ENCODE peak calls at places on chromosomes 1 and 21, in four cellular contexts. P is GM12878, M is K562, F is HCT116. A is an unnamed sample.

GRCh38 chr1:31748265-31748859 is 15.8 kb downstream of the ADGRB2 start:
- DNase-seq in P (no peak), M (no peak), F (no peak), A (no peak)

GRCh38 chr1:150009604-150010387 is 730 bp downstream of the OTUD7B start:
- DNase-seq in P (no peak), M (peak; percentile 73), F (no peak), A (peak; percentile 57)

GRCh38 chr1:193325771-193326170 is 139.4 kb upstream of the B3GALT2 start:
- DNase-seq in P (no peak), M (no peak), F (no peak), A (no peak)

GRCh38 chr1:31690921-31691320 is 12.9 kb downstream of the COL16A1 start:
- DNase-seq in P (no peak), M (no peak), F (no peak), A (no peak)

GRCh38 chr1:184686540-184686939 is 68.1 kb downstream of the EDEM3 start:
- DNase-seq in P (no peak), M (no peak), F (no peak), A (no peak)

GRCh38 chr1:115674011-115674410 is 32.2 kb downstream of the VANGL1 start:
- DNase-seq in P (no peak), M (no peak), F (no peak), A (no peak)

GRCh38 chr1:28354121-28354520 is 15.4 kb upstream of the PHACTR4 start:
- DNase-seq in P (no peak), M (no peak), F (no peak), A (no peak)

GRCh38 chr1:41056907-41057306 is 35.4 kb upstream of the SLFNL1 start:
- DNase-seq in P (no peak), M (no peak), F (no peak), A (no peak)

GRCh38 chr1:205451202-205451601 is 4.6 kb downstream of the BLACAT1 start:
- DNase-seq in P (no peak), M (no peak), F (no peak), A (no peak)

GRCh38 chr1:176517484-176517883 is 54.5 kb downstream of the PAPPA2 start:
- DNase-seq in P (peak; percentile 1), M (peak; percentile 5), F (no peak), A (no peak)

GRCh38 chr1:200129480-200129879 is 102.0 kb downstream of the NR5A2 start:
- DNase-seq in P (no peak), M (no peak), F (no peak), A (no peak)

GRCh38 chr1:98323906-98324358 is 337.6 kb upstream of the SNX7 start:
- DNase-seq in P (no peak), M (no peak), F (peak; percentile 87), A (no peak)

GRCh38 chr1:99887890-99888289 is 37.7 kb downstream of the AGL start:
- DNase-seq in P (no peak), M (no peak), F (no peak), A (no peak)

GRCh38 chr21:33789697-33790096 is 125.9 kb downstream of the ATP5PO start:
- DNase-seq in P (no peak), M (no peak), F (no peak), A (no peak)

GRCh38 chr1:52054496-52055065 is 410 bp downstream of the TXNDC12 start:
- DNase-seq in P (no peak), M (no peak), F (no peak), A (no peak)

GRCh38 chr21:44301961-44302406 is 2.1 kb downstream of the PFKL start:
- DNase-seq in P (no peak), M (no peak), F (no peak), A (no peak)

GRCh38 chr1:109164538-109164937 is 49.2 kb upstream of the SARS1 start:
- DNase-seq in P (no peak), M (no peak), F (no peak), A (no peak)

GRCh38 chr1:185916866-185917265 is 182.7 kb downstream of the HMCN1 start:
- DNase-seq in P (no peak), M (no peak), F (no peak), A (no peak)

GRCh38 chr21:43603641-43604504 is 55.4 kb downstream of the HSF2BP start:
- DNase-seq in P (no peak), M (peak; percentile 7), F (no peak), A (peak; percentile 37)

GRCh38 chr1:206021008-206021795 is 2.5 kb downstream of the CTSE start:
- DNase-seq in P (no peak), M (no peak), F (no peak), A (no peak)

GRCh38 chr1:33014464-33015170 is 22.1 kb downstream of the AK2 start:
- DNase-seq in P (no peak), M (no peak), F (no peak), A (no peak)

GRCh38 chr21:38460171-38460742 is 38.0 kb downstream of the ERG start:
- DNase-seq in P (no peak), M (no peak), F (no peak), A (no peak)

GRCh38 chr1:160129046-160129445 is 13.5 kb downstream of the ATP1A2 start:
- DNase-seq in P (no peak), M (no peak), F (no peak), A (no peak)

GRCh38 chr1:241012708-241013340 is 344.2 kb downstream of the RGS7 start:
- DNase-seq in P (no peak), M (no peak), F (no peak), A (no peak)
- TF ChIP-seq JUND in P (no peak), M (no peak), F (no peak), A (no peak)

GRCh38 chr1:230820568-230820967 is 47.8 kb downstream of the C1orf198 start:
- DNase-seq in P (no peak), M (no peak), F (no peak), A (no peak)
- TF ChIP-seq JUND in P (no peak), M (no peak), F (no peak), A (no peak)

GRCh38 chr21:45970674-45971486 is 10.7 kb upstream of the COL6A1 start:
- DNase-seq in P (no peak), M (peak; percentile 68), F (no peak), A (peak; percentile 30)

GRCh38 chr21:45972353-45972715 is 9.2 kb upstream of the COL6A1 start:
- DNase-seq in P (no peak), M (no peak), F (no peak), A (no peak)

GRCh38 chr21:45972716-45973474 is 8.7 kb upstream of the COL6A1 start:
- DNase-seq in P (no peak), M (no peak), F (no peak), A (no peak)

GRCh38 chr21:45969921-45970673 is 11.5 kb upstream of the COL6A1 start:
- DNase-seq in P (no peak), M (no peak), F (no peak), A (no peak)

DNA sequence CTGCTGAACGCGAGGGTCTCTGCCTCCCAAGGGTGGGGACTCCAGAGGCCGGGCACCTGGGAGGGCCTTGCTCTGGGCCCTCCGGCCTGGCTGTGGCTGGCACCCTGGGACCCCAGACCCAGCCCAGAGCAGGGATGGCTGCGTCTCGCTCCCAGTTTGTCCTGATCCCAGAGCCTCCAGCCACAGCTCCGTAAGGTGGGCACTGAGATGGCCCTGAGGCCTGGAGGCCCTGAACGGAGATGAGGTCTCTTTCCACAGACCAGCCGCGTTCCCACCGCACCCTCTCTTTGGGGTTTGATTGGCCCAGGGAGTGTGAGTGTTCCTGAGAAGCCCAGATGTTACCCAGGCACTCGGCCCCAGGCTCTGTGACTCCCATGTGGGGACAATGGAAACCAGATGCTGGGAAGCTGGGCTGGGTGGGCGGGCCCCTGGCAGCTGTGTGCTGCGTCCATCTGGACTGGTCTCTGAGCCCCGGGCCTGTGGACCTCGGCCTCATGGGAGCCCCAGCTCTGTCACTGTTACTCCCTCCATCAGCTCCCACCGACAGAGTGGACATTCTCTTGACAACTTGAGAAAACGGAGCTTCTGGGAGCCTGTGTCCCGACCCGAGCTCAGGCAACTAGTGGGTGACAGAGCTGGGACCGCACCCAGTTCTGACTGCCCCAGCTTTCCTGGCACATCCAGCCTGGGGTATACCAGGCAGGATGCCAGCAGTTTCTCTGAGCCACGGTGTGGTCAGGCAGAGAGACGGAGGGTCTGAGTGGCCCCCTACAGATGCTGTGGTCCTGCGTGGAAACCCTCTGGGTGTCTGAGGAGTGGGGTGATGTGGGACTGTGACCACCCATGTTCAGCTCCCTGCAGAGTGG is 9.8 kb upstream of the COL6A1 start:
- DNase-seq in P (no peak), M (no peak), F (no peak), A (no peak)
- TF ChIP-seq JUND in P (no peak), M (no peak), F (no peak), A (no peak)

GRCh38 chr1:22625262-22625925 is 11.0 kb upstream of the C1QA start:
- DNase-seq in P (no peak), M (no peak), F (no peak), A (peak; percentile 50)
- TF ChIP-seq JUND in P (no peak), M (no peak), F (no peak), A (no peak)

GRCh38 chr1:36570478-36571060 is 87.9 kb upstream of the CSF3R start:
- DNase-seq in P (no peak), M (no peak), F (no peak), A (no peak)

GRCh38 chr1:36572142-36572715 is 89.5 kb upstream of the CSF3R start:
- DNase-seq in P (no peak), M (no peak), F (no peak), A (no peak)

GRCh38 chr1:36573445-36573844 is 90.7 kb upstream of the CSF3R start:
- DNase-seq in P (no peak), M (no peak), F (no peak), A (no peak)

GRCh38 chr1:36571106-36571505 is 88.4 kb upstream of the CSF3R start:
- DNase-seq in P (no peak), M (no peak), F (no peak), A (no peak)

GRCh38 chr1:36572906-36573305 is 90.2 kb upstream of the CSF3R start:
- DNase-seq in P (no peak), M (peak; percentile 33), F (no peak), A (no peak)
- TF ChIP-seq JUND in P (no peak), M (no peak), F (no peak), A (no peak)

DNA sequence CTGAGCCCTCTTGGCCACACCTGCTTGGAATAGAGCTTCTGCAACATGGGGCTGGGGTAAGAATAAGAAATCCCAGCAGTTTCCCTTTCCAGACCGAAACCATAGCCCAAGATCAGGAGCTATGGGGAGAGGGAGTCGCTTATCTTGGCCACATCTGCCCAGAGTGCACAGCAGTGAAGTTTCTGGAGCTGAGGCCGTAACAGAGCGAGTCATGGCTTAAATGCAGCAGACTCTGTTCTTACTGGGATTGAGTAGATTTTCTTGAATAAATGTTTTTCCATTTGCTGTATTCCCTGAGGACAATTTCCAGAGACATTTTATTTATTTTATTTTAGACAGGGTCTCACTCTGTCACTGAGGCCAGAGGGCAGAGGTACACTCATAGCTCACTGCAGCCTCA is 33.5 kb downstream of the CFAP57 start:
- DNase-seq in P (no peak), M (no peak), F (no peak), A (no peak)
- TF ChIP-seq JUND in P (no peak), M (no peak), F (no peak), A (no peak)

A was measured in T47D.